ENCODE peak calls at places on chromosome 5, in eight cellular contexts. F, G, K, J, T, B, Z and R are unnamed samples.
A peak's percentile ranks its signal among the peaks of the same experiment; 100 is the strongest.

GRCh38 chr5:120684749-120685415 is 220.8 kb downstream of the PRR16 start:
- DNase-seq in K (peak; percentile 39), T (no peak), J (peak; percentile 2), Z (no peak), G (no peak), B (no peak), F (no peak), R (no peak)

GRCh38 chr5:102596951-102597350 is 98.2 kb upstream of the SLCO6A1 start:
- DNase-seq in B (no peak), J (no peak), G (no peak), Z (no peak), T (no peak), K (no peak), F (no peak), R (no peak)

GRCh38 chr5:43543434-43543833 is 13.4 kb downstream of the PAIP1 start:
- DNase-seq in B (no peak), J (no peak), Z (no peak), K (no peak), F (no peak), G (no peak), T (no peak), R (peak; percentile 8)

GRCh38 chr5:127957183-127957582 is 126.4 kb upstream of the SLC12A2 start:
- DNase-seq in T (peak; percentile 61), J (no peak), K (no peak), F (peak; percentile 71), G (no peak), B (peak; percentile 18), Z (peak; percentile 44), R (no peak)

GRCh38 chr5:173498286-173498685 is 118.2 kb downstream of the BOD1 start:
- DNase-seq in G (no peak), J (no peak), B (no peak), Z (no peak), K (no peak), T (peak; percentile 70), F (no peak), R (no peak)

GRCh38 chr5:91182763-91183162 is 200.4 kb downstream of the ARRDC3 start:
- DNase-seq in T (no peak), F (no peak), B (no peak), Z (no peak), J (peak; percentile 13), K (no peak), G (no peak), R (no peak)

GRCh38 chr5:112254303-112254702 is 164.8 kb downstream of the EPB41L4A start:
- DNase-seq in K (no peak), F (no peak), B (no peak), J (no peak), Z (no peak), G (no peak), T (no peak), R (no peak)

GRCh38 chr5:558326-558725 is 34.1 kb upstream of the SLC9A3 start:
- DNase-seq in J (no peak), K (no peak), Z (no peak), B (no peak), T (no peak), G (no peak), F (no peak), R (no peak)

GRCh38 chr5:176553260-176554085 is 4.3 kb downstream of the CDHR2 start:
- DNase-seq in K (no peak), T (no peak), J (no peak), Z (no peak), F (peak; percentile 47), G (peak; percentile 48), B (no peak), R (no peak)

GRCh38 chr5:72125271-72125670 is 18.0 kb downstream of the MAP1B start:
- DNase-seq in B (no peak), J (no peak), K (no peak), F (no peak), G (no peak), Z (no peak), T (no peak), R (no peak)

GRCh38 chr5:54135042-54135441 is 175.3 kb downstream of the ARL15 start:
- DNase-seq in J (no peak), F (no peak), T (no peak), B (no peak), K (no peak), G (no peak), Z (no peak), R (no peak)

GRCh38 chr5:2889946-2890475 is 138.5 kb upstream of the IRX2 start:
- DNase-seq in Z (no peak), K (no peak), G (peak; percentile 14), T (no peak), B (no peak), J (no peak), F (no peak), R (no peak)

GRCh38 chr5:150757087-150757649 is 1.6 kb downstream of the DCTN4 start:
- DNase-seq in B (no peak), T (no peak), Z (no peak), G (no peak), K (no peak), F (no peak), J (no peak), R (no peak)

DNA sequence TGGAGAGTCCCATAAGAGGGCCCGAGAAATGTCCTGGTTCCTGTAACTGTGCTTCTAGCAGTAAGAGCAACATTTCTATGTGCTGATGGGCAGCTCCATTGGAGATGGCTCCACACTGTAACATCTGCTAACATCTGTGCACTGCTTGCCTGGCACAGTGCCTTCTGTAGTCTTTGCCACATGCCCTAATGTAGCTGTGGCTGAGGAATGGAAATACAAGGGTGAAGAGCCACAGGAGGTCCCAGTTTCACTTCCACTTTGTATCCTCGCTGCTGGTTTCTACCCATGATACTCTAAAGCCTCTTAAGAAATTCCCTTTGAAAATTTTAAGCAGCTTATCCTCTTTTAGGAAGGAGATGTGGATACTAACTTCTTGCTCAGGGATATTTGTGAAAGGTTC is 97.4 kb downstream of the HOMER1 start:
- DNase-seq in K (peak; percentile 54), F (no peak), T (no peak), Z (no peak), J (peak; percentile 82), B (no peak), G (no peak), R (no peak)
- H3K4me3 ChIP-seq in K (no peak overlapping the region), F (no peak overlapping the region), T (no peak overlapping the region), Z (no peak overlapping the region), J (peak overlapping the region; percentile 50), B (no peak overlapping the region), G (no peak overlapping the region), R (no peak overlapping the region)

GRCh38 chr5:139657363-139658321 is 9.5 kb downstream of the CXXC5 start:
- DNase-seq in Z (no peak), F (no peak), K (no peak), J (no peak), B (no peak), T (no peak), G (no peak), R (no peak)
- H3K4me1 ChIP-seq in Z (peaks cover 93% of the 10 kb centered on the region), F (peaks cover 92% of the 10 kb centered on the region), K (peaks cover 65% of the 10 kb centered on the region), J (peaks cover 97% of the 10 kb centered on the region), B (peaks cover 4% of the 10 kb centered on the region), T (peaks cover 98% of the 10 kb centered on the region), G (peaks cover 100% of the 10 kb centered on the region), R (peaks cover 97% of the 10 kb centered on the region)

GRCh38 chr5:81147011-81147594 is 86.0 kb upstream of the CKMT2 start:
- DNase-seq in B (no peak), Z (no peak), G (no peak), K (no peak), T (no peak), F (no peak), J (no peak), R (no peak)

GRCh38 chr5:81140942-81141341 is 92.2 kb upstream of the CKMT2 start:
- DNase-seq in Z (no peak), F (peak; percentile 25), B (peak; percentile 31), G (no peak), J (no peak), T (no peak), K (no peak), R (no peak)

GRCh38 chr5:81145329-81145728 is 87.8 kb upstream of the CKMT2 start:
- DNase-seq in K (no peak), G (no peak), F (no peak), Z (no peak), T (no peak), B (no peak), J (no peak), R (no peak)

GRCh38 chr5:81140461-81140860 is 92.7 kb upstream of the CKMT2 start:
- DNase-seq in K (no peak), G (no peak), J (no peak), F (no peak), T (no peak), B (no peak), Z (no peak), R (no peak)

DNA sequence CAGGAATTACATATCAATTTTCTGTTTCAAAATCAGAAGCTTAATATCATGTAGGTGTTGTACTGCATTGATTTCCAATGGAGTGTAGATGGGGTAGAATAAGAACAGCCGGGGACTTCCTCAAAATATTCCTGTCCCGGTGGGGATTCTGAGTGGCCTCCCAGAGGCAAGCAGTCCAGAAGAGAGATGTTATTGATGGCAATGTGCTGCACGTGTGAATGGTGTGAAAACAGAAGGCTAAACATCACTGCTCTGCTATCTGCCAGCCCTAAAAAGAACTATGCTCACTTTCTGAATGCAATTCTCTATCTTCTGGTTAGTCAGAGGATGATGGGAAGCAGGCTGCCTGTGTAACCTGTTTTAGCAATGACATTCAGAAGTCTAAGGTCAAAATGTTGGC is 91.0 kb upstream of the CKMT2 start:
- DNase-seq in K (no peak), G (no peak), F (no peak), T (no peak), B (no peak), J (no peak), Z (no peak), R (no peak)
- H3K4me3 ChIP-seq in K (no peak overlapping the region), G (no peak overlapping the region), F (no peak overlapping the region), T (no peak overlapping the region), B (no peak overlapping the region), J (no peak overlapping the region), Z (no peak overlapping the region), R (no peak overlapping the region)

GRCh38 chr5:124923131-124923530 is 176.7 kb upstream of the ZNF608 start:
- DNase-seq in T (no peak), F (no peak), Z (no peak), J (peak; percentile 38), G (no peak), K (peak; percentile 18), B (no peak), R (no peak)
- H3K4me1 ChIP-seq in T (peaks cover 14% of the 10 kb centered on the region), F (peaks cover 14% of the 10 kb centered on the region), Z (peaks cover 12% of the 10 kb centered on the region), J (peaks cover 56% of the 10 kb centered on the region), G (peaks cover 13% of the 10 kb centered on the region), K (peaks cover 61% of the 10 kb centered on the region), B (no peaks in the 10 kb centered on the region), R (no peaks in the 10 kb centered on the region)

GRCh38 chr5:160514191-160514590 is 92.5 kb downstream of the PTTG1 start:
- DNase-seq in G (no peak), B (no peak), T (no peak), J (no peak), K (no peak), Z (no peak), F (no peak), R (no peak)
- H3K4me3 ChIP-seq in G (no peak overlapping the region), B (no peak overlapping the region), T (no peak overlapping the region), J (no peak overlapping the region), K (no peak overlapping the region), Z (no peak overlapping the region), F (no peak overlapping the region), R (no peak overlapping the region)

GRCh38 chr5:40437452-40437861 is 242.3 kb upstream of the PTGER4 start:
- DNase-seq in Z (no peak), F (no peak), T (no peak), K (no peak), J (no peak), B (no peak), G (no peak), R (no peak)
- H3K4me1 ChIP-seq in Z (no peaks in the 10 kb centered on the region), F (no peaks in the 10 kb centered on the region), T (no peaks in the 10 kb centered on the region), K (peaks cover 4% of the 10 kb centered on the region), J (no peaks in the 10 kb centered on the region), B (no peaks in the 10 kb centered on the region), G (no peaks in the 10 kb centered on the region), R (no peaks in the 10 kb centered on the region)

GRCh38 chr5:88672644-88673493 is 210.1 kb downstream of the MEF2C start:
- DNase-seq in F (no peak), J (peak; percentile 20), G (no peak), T (no peak), B (no peak), Z (no peak), K (peak; percentile 80), R (no peak)
- H3K4me3 ChIP-seq in F (no peak overlapping the region), J (peak overlapping the region; percentile 72), G (no peak overlapping the region), T (no peak overlapping the region), B (no peak overlapping the region), Z (no peak overlapping the region), K (no peak overlapping the region), R (no peak overlapping the region)